ENCODE peak calls at places on chromosomes 16 and 17, in four cellular contexts. One of them, this sample, is unnamed.

GRCh38 chr16:89510526-89510925 is 2.3 kb downstream of the SPG7 start:
- DNase-seq in T-helper 17 cell: no peak
- DNase-seq in HFF-Myc: no peak
- DNase-seq in memory B cell: no peak
- DNase-seq in this sample: no peak

GRCh38 chr17:45782889-45783592 is 1.1 kb upstream of the CRHR1 start:
- DNase-seq in HFF-Myc: no peak
- DNase-seq in T-helper 17 cell: no peak
- DNase-seq in memory B cell: peak; percentile 13
- DNase-seq in this sample: no peak

GRCh38 chr17:78142113-78142861 is 3.9 kb upstream of the C17orf99 start:
- DNase-seq in memory B cell: no peak
- DNase-seq in HFF-Myc: no peak
- DNase-seq in T-helper 17 cell: no peak
- DNase-seq in this sample: no peak

GRCh38 chr16:30609002-30609927 is 924 bp downstream of the ZNF689 start:
- DNase-seq in memory B cell: peak; percentile 26
- DNase-seq in HFF-Myc: no peak
- DNase-seq in T-helper 17 cell: no peak
- DNase-seq in this sample: no peak

GRCh38 chr16:10880609-10881452 is 3.8 kb downstream of the CIITA start:
- DNase-seq in HFF-Myc: no peak
- DNase-seq in T-helper 17 cell: no peak
- DNase-seq in memory B cell: no peak
- DNase-seq in this sample: no peak

GRCh38 chr17:40314557-40314953 is 5.6 kb downstream of the RARA start:
- DNase-seq in HFF-Myc: peak; percentile 80
- DNase-seq in memory B cell: no peak
- DNase-seq in T-helper 17 cell: peak; percentile 85
- DNase-seq in this sample: peak; percentile 92

GRCh38 chr16:718922-719321 is 2.0 kb upstream of the ANTKMT start:
- DNase-seq in memory B cell: no peak
- DNase-seq in T-helper 17 cell: no peak
- DNase-seq in HFF-Myc: no peak
- DNase-seq in this sample: no peak

GRCh38 chr17:29010586-29010985 is 4.8 kb upstream of the SEZ6 start:
- DNase-seq in memory B cell: no peak
- DNase-seq in T-helper 17 cell: no peak
- DNase-seq in HFF-Myc: no peak
- DNase-seq in this sample: no peak

GRCh38 chr17:40726919-40727318 is 23.4 kb upstream of the KRT24 start:
- DNase-seq in memory B cell: no peak
- DNase-seq in HFF-Myc: no peak
- DNase-seq in T-helper 17 cell: no peak
- DNase-seq in this sample: no peak

GRCh38 chr16:52741386-52741785 is 194.4 kb upstream of the TOX3 start:
- DNase-seq in HFF-Myc: no peak
- DNase-seq in memory B cell: no peak
- DNase-seq in T-helper 17 cell: no peak
- DNase-seq in this sample: no peak

GRCh38 chr17:75404739-75405364 is 626 bp downstream of the GRB2 start:
- DNase-seq in memory B cell: peak; percentile 23
- DNase-seq in HFF-Myc: no peak
- DNase-seq in T-helper 17 cell: peak; percentile 31
- DNase-seq in this sample: peak; percentile 28

GRCh38 chr17:63024201-63024600 is 58.2 kb downstream of the TANC2 start:
- DNase-seq in HFF-Myc: no peak
- DNase-seq in memory B cell: no peak
- DNase-seq in T-helper 17 cell: no peak
- DNase-seq in this sample: no peak

GRCh38 chr17:70863436-70864248 is 694.3 kb downstream of the KCNJ2 start:
- DNase-seq in T-helper 17 cell: no peak
- DNase-seq in HFF-Myc: no peak
- DNase-seq in memory B cell: no peak
- DNase-seq in this sample: no peak

GRCh38 chr17:17713839-17714238 is 32.6 kb downstream of the RAI1 start:
- DNase-seq in T-helper 17 cell: no peak
- DNase-seq in memory B cell: no peak
- DNase-seq in HFF-Myc: no peak
- DNase-seq in this sample: no peak

GRCh38 chr16:31356566-31357323 is 1.8 kb downstream of the ITGAX start:
- DNase-seq in memory B cell: no peak
- DNase-seq in HFF-Myc: no peak
- DNase-seq in T-helper 17 cell: no peak
- DNase-seq in this sample: no peak

GRCh38 chr16:30996324-30996999 is 11.5 kb downstream of the HSD3B7 start:
- DNase-seq in HFF-Myc: no peak
- DNase-seq in memory B cell: no peak
- DNase-seq in T-helper 17 cell: no peak
- DNase-seq in this sample: no peak

GRCh38 chr17:10077561-10078299 is 120.7 kb downstream of the GAS7 start:
- DNase-seq in HFF-Myc: no peak
- DNase-seq in memory B cell: no peak
- DNase-seq in T-helper 17 cell: no peak
- DNase-seq in this sample: no peak

GRCh38 chr16:49330562-49331201 is 42.9 kb upstream of the C16orf78 start:
- DNase-seq in memory B cell: no peak
- DNase-seq in HFF-Myc: no peak
- DNase-seq in T-helper 17 cell: no peak
- DNase-seq in this sample: no peak

GRCh38 chr16:21130811-21131210 is 19.8 kb downstream of the DNAH3 start:
- DNase-seq in T-helper 17 cell: no peak
- DNase-seq in memory B cell: no peak
- DNase-seq in HFF-Myc: no peak
- DNase-seq in this sample: no peak

GRCh38 chr16:9225527-9226316 is 134.3 kb downstream of the HAPSTR1 start:
- DNase-seq in HFF-Myc: no peak
- DNase-seq in T-helper 17 cell: no peak
- DNase-seq in memory B cell: no peak
- DNase-seq in this sample: no peak